ENCODE peak calls at places on chromosomes 3 and 15, in nine cellular contexts. X is NCI-H524 treated with DMSO at 0.1 percent for 48 hours; S is activated B cell treated with CpG ODN at 0.5 μM for 24 hours; M is uterus; W is transverse colon; I is fibroblast of lung; C is amniotic stem cell; V is NCI-H1092; H is stimulated activated CD4-positive, alpha-beta T cell treated with anti-CD3 and anti-CD28 coated beads, Interleukin-4, amount 100 ng/mL, for 48 hours. G is an unnamed sample.
A peak's percentile ranks its signal among the peaks of the same experiment; 100 is the strongest.

GRCh38 chr15:68797589-68798377 is 22.9 kb downstream of the ANP32A start:
- DNase-seq in X (no peak), S (no peak), M (no peak), W (no peak), I (no peak), C (no peak), V (no peak), H (no peak), G (no peak)

GRCh38 chr15:51759557-51760070 is 8.2 kb downstream of the TMOD2 start:
- DNase-seq in X (peak; percentile 87), S (no peak), M (peak; percentile 73), W (peak; percentile 41), I (peak; percentile 95), C (no peak), V (no peak), H (no peak), G (peak; percentile 15)

GRCh38 chr15:92803852-92804609 is 96.1 kb upstream of the CHD2 start:
- DNase-seq in X (no peak), S (no peak), M (peak; percentile 88), W (peak; percentile 79), I (peak; percentile 100), C (peak; percentile 92), V (no peak), H (peak; percentile 68), G (peak; percentile 87)

GRCh38 chr3:146091397-146091796 is 69.6 kb downstream of the PLOD2 start:
- DNase-seq in X (no peak), S (no peak), M (no peak), W (no peak), I (no peak), C (no peak), V (no peak), H (no peak), G (no peak)

GRCh38 chr3:128787256-128788253 is 61.6 kb downstream of the RAB7A start:
- DNase-seq in X (no peak), S (no peak), M (no peak), W (peak; percentile 36), I (peak; percentile 79), C (no peak), V (no peak), H (peak; percentile 24), G (no peak)

GRCh38 chr3:128549283-128550112 is 56.5 kb upstream of the GATA2 start:
- DNase-seq in X (no peak), S (no peak), M (peak; percentile 76), W (no peak), I (peak; percentile 91), C (no peak), V (no peak), H (no peak), G (peak; percentile 27)

GRCh38 chr15:74330861-74331408 is 36.5 kb downstream of the CYP11A1 start:
- DNase-seq in X (no peak), S (no peak), M (no peak), W (no peak), I (no peak), C (no peak), V (no peak), H (no peak), G (no peak)

GRCh38 chr3:128421439-128421836 is 45.3 kb downstream of the DNAJB8 start:
- DNase-seq in X (no peak), S (no peak), M (no peak), W (no peak), I (no peak), C (no peak), V (no peak), H (no peak), G (no peak)

GRCh38 chr3:164377466-164377865 is 700.8 kb downstream of the SI start:
- DNase-seq in X (peak; percentile 76), S (no peak), M (no peak), W (no peak), I (peak; percentile 0), C (no peak), V (no peak), H (no peak), G (no peak)

GRCh38 chr15:71547066-71547465 is 263.3 kb upstream of the NR2E3 start:
- DNase-seq in X (no peak), S (no peak), M (peak; percentile 21), W (no peak), I (no peak), C (no peak), V (no peak), H (no peak), G (no peak)

GRCh38 chr15:99704444-99704838 is 28.8 kb downstream of the LYSMD4 start:
- DNase-seq in X (peak; percentile 55), S (no peak), M (peak; percentile 68), W (no peak), I (peak; percentile 80), C (peak; percentile 78), V (peak; percentile 56), H (no peak), G (peak; percentile 67)

GRCh38 chr15:68704496-68705021 is 116.1 kb downstream of the ANP32A start:
- DNase-seq in X (peak; percentile 78), S (no peak), M (peak; percentile 44), W (peak; percentile 14), I (peak; percentile 27), C (no peak), V (no peak), H (no peak), G (no peak)

GRCh38 chr3:48275292-48276027 is 34.6 kb downstream of the ZNF589 start:
- DNase-seq in X (no peak), S (no peak), M (no peak), W (no peak), I (peak; percentile 37), C (no peak), V (no peak), H (no peak), G (no peak)

GRCh38 chr3:69081583-69082262 is 1.6 kb upstream of the UBA3 start:
- DNase-seq in X (peak; percentile 35), S (no peak), M (no peak), W (no peak), I (peak; percentile 58), C (no peak), V (no peak), H (no peak), G (no peak)

GRCh38 chr15:61459785-61460707 is 230.9 kb upstream of the RORA start:
- DNase-seq in X (no peak), S (no peak), M (no peak), W (no peak), I (peak; percentile 33), C (no peak), V (no peak), H (no peak), G (peak; percentile 3)

GRCh38 chr3:65481085-65481484 is 557.6 kb downstream of the MAGI1 start:
- DNase-seq in X (no peak), S (no peak), M (no peak), W (no peak), I (no peak), C (no peak), V (no peak), H (no peak), G (no peak)

GRCh38 chr3:71681224-71681668 is 44.0 kb downstream of the EIF4E3 start:
- DNase-seq in X (no peak), S (no peak), M (peak; percentile 59), W (peak; percentile 63), I (peak; percentile 59), C (peak; percentile 36), V (no peak), H (no peak), G (no peak)

GRCh38 chr3:118765636-118766305 is 268.9 kb downstream of the IGSF11 start:
- DNase-seq in X (no peak), S (no peak), M (no peak), W (no peak), I (no peak), C (no peak), V (no peak), H (no peak), G (no peak)

GRCh38 chr15:74788716-74789151 is 6.9 kb downstream of the CSK start:
- DNase-seq in X (no peak), S (peak; percentile 63), M (no peak), W (peak; percentile 61), I (no peak), C (no peak), V (no peak), H (no peak), G (no peak)

GRCh38 chr3:126375835-126376331 is 18.7 kb upstream of the KLF15 start:
- DNase-seq in X (no peak), S (no peak), M (no peak), W (no peak), I (no peak), C (no peak), V (no peak), H (no peak), G (no peak)